ENCODE peak calls at places on chromosomes 7 and 10, in nine cellular contexts. B is A549, U is tibial artery, I is gastrocnemius medialis, S is sigmoid colon, E is heart left ventricle, A is cardiac fibroblast, F is BJ, Z is pancreas. V is an unnamed sample.

GRCh38 chr7:47693161-47693740 is 111.3 kb upstream of the TNS3 start:
- DNase-seq in B (no peak), Z (no peak), I (no peak), A (peak), S (no peak), E (no peak), U (no peak), F (no peak), V (peak)

GRCh38 chr10:132836248-132836831 is 50.4 kb upstream of the NKX6-2 start:
- DNase-seq in A (no peak), S (peak), E (peak), I (peak), B (no peak), F (no peak), Z (peak), U (peak), V (no peak)

GRCh38 chr7:66736892-66737291 is 3.6 kb upstream of the RABGEF1 start:
- DNase-seq in A (no peak), F (no peak), I (no peak), U (no peak), S (no peak), Z (no peak), E (no peak), B (no peak), V (no peak)

GRCh38 chr10:114674321-114674720 is 16.2 kb upstream of the ABLIM1 start:
- DNase-seq in F (no peak), B (no peak), U (no peak), I (no peak), S (no peak), Z (no peak), A (no peak), E (no peak), V (no peak)

GRCh38 chr10:69375307-69376151 is 41.2 kb downstream of the TACR2 start:
- DNase-seq in U (peak), F (no peak), B (no peak), A (peak), I (peak), S (peak), Z (peak), E (peak), V (no peak)

GRCh38 chr10:117007080-117007479 is 2.1 kb upstream of the SHTN1 start:
- DNase-seq in A (peak), I (no peak), S (no peak), B (peak), F (peak), Z (no peak), E (no peak), U (no peak), V (peak)

GRCh38 chr7:92259610-92260247 is 14.0 kb downstream of the ANKIB1 start:
- DNase-seq in I (no peak), A (no peak), E (no peak), B (no peak), U (no peak), S (no peak), Z (no peak), F (no peak), V (no peak)

GRCh38 chr10:32943854-32944661 is 14.0 kb downstream of the ITGB1 start:
- DNase-seq in A (no peak), Z (peak), I (no peak), F (no peak), U (no peak), B (peak), E (peak), S (peak), V (no peak)

GRCh38 chr7:55591282-55591931 is 19.1 kb upstream of the VOPP1 start:
- DNase-seq in Z (no peak), I (no peak), A (no peak), F (no peak), U (no peak), E (no peak), B (no peak), S (no peak), V (no peak)

GRCh38 chr7:107543338-107543993 is 20.3 kb downstream of the COG5 start:
- DNase-seq in A (no peak), U (no peak), Z (no peak), E (no peak), B (no peak), F (no peak), S (peak), I (no peak), V (no peak)

GRCh38 chr10:108544500-108545120 is 1378.7 kb downstream of the XPNPEP1 start:
- DNase-seq in B (peak), I (peak), Z (peak), U (no peak), S (peak), E (peak), F (no peak), A (peak), V (no peak)

DNA sequence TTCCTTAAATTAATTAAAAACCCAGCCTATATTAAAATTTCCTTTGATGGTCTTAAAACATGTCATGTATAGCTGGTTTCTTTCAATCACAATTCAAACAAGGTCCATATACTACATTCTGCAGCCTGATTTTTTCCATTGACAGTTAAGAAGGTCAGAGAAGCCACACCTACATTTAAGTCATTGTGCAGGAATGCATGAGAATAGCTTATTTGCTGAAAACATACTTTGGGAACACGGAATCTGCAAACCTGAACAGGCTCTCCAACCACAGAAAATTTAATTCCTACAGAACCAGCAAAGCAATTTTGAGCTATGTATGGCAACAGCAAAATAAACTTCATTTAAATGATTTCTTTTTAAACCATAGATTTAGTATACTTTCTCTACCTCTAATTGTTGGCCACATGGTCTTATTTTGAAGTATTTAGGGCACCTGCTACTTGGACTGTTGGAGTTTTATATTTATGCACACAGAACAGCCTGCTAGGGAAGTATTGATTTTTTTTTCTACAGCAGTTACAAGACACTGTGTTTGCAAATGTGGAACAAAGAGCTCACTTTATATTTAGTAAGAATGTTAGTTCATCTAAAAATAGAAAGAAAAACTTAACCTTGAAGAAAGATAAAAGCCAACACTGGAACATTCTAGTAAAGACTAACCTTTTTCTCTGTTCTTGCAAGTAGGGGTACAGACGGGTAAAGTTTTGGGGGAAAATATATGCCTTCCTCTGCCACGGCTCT is 240.9 kb upstream of the IMMP2L start:
- DNase-seq in B (no peak), I (no peak), A (peak), E (no peak), U (no peak), S (no peak), Z (no peak), F (no peak), V (no peak)
- TF ChIP-seq CTCF in B (no peak), I (no peak), A (no peak), E (no peak), U (no peak), S (no peak), Z (no peak), F (no peak), V (no peak)

GRCh38 chr7:41689815-41690214 is 13.1 kb downstream of the INHBA start:
- DNase-seq in S (no peak), I (no peak), A (no peak), B (no peak), Z (no peak), F (no peak), E (no peak), U (no peak), V (no peak)

GRCh38 chr7:41688012-41688625 is 14.8 kb downstream of the INHBA start:
- DNase-seq in S (no peak), Z (no peak), B (no peak), U (no peak), E (no peak), A (no peak), F (no peak), I (no peak), V (no peak)

GRCh38 chr7:41691286-41691966 is 11.5 kb downstream of the INHBA start:
- DNase-seq in Z (no peak), B (no peak), I (no peak), F (no peak), U (no peak), E (no peak), S (no peak), A (no peak), V (no peak)

DNA sequence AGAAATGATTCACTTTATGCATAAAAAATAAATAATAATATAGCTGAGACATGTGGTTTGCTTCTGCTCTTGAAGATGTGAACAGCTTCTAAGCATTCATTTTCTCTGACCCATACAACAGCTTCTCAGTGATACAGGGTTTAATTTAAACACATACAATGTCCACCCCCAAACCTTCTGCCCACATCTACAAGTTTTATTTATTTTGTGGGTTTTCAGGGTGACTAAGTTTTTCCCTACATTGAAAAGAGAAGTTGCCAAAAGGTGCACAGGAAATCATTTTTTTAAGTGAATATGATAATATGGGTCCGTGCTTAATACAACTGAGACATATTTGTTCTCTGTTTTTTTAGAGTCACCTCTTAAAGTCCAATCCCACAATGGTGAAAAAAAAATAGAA is 17.2 kb downstream of the INHBA start:
- DNase-seq in S (no peak), I (no peak), A (peak), F (no peak), Z (no peak), B (no peak), E (no peak), U (no peak), V (no peak)
- H3K4me3 ChIP-seq in S (no peak), I (no peak), A (no peak), F (no peak), Z (no peak), B (no peak), E (no peak), U (no peak), V (no peak)

DNA sequence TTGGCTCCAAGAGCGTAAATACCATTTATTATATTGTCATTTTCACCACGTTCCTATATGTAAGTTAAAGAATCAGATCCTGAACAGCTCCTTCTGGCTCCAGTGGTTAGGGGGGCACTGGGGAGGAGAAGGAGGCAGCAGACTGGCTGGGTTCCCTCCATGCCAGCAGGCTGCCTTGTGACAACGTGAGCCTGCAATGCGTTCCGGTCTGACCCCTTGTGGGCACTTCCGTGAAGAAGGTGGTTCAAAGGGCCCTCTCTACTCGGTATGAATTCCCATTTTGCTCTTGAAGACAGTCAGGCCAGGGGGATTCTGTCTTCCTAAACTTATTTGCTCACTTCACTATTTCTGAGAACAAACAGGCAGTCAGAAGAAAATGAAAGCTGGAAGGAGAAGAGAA is 253.4 kb downstream of the BMPER start:
- DNase-seq in A (no peak), S (no peak), E (no peak), U (no peak), Z (peak), F (no peak), I (peak), B (peak), V (no peak)
- TF ChIP-seq CTCF in A (no peak), S (no peak), E (peak), U (no peak), Z (no peak), F (no peak), I (peak), B (no peak), V (no peak)

GRCh38 chr10:74969093-74969492 is 142.4 kb upstream of the SAMD8 start:
- DNase-seq in A (no peak), E (no peak), U (no peak), B (no peak), Z (no peak), S (no peak), F (no peak), I (no peak), V (no peak)
- H3K4me3 ChIP-seq in A (no peak), E (no peak), U (no peak), B (no peak), Z (no peak), S (no peak), F (no peak), I (no peak), V (no peak)

DNA sequence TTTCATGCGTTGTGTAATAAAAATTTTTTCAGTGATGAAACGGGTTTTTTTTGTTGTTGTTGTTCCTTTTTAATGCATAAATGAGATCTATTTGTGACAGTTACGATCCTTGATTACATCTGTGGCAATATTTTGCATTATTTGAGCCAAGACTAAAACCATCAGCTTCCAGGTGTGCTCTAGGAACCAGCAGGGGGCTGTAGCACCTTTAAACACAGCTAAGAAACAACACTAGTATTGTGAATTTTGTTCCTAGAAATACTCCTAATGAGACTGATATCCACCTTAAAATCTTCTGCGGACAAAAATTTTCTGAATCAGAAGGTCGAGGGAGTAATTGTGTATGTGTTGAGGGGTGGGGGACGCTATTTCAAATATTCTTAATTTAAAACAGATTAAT is 52.6 kb downstream of the FGFBP3 start:
- DNase-seq in B (peak), I (no peak), A (peak), S (no peak), E (no peak), U (no peak), F (no peak), Z (no peak), V (no peak)
- TF ChIP-seq CTCF in B (peak), I (no peak), A (peak), S (peak), E (no peak), U (peak), F (peak), Z (no peak), V (peak)

DNA sequence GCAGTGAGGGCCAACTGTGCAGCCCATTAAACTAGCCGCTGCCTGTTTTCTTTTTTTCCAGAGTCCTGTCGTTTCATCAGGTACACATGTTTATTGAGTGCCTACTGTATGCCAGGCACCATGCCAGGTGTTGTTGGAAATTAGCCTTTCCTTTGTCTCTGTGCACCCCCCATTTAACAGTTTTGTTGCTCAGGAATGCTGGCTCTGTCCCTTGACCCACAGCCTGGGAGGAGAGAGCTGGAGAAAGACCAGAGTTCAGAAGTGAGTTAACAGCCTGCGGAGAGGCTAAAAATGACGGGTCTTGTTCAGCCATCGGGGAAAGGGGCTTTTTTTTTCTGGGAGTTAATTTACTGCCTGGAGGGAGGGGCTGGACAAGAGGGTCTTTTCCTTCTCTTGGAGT is 1.3 kb downstream of the LRMDA start:
- DNase-seq in S (no peak), B (no peak), Z (no peak), E (no peak), I (no peak), F (no peak), U (no peak), A (no peak), V (no peak)
- H3K4me3 ChIP-seq in S (no peak), B (no peak), Z (no peak), E (no peak), I (no peak), F (no peak), U (no peak), A (no peak), V (no peak)

GRCh38 chr7:135169141-135169935 is 1.2 kb downstream of the CYREN start:
- DNase-seq in F (no peak), Z (no peak), I (peak), A (peak), B (peak), S (no peak), E (peak), U (peak), V (no peak)
- TF ChIP-seq CTCF in F (peak), Z (no peak), I (peak), A (peak), B (peak), S (no peak), E (peak), U (no peak), V (peak)

GRCh38 chr10:122164028-122164601 is 107.0 kb upstream of the BTBD16 start:
- DNase-seq in S (no peak), U (no peak), F (no peak), Z (no peak), B (no peak), E (no peak), A (no peak), I (no peak), V (no peak)

GRCh38 chr10:122162566-122163181 is 108.4 kb upstream of the BTBD16 start:
- DNase-seq in B (no peak), U (no peak), A (no peak), I (no peak), E (no peak), Z (no peak), F (no peak), S (no peak), V (no peak)

GRCh38 chr10:122164815-122165491 is 106.1 kb upstream of the BTBD16 start:
- DNase-seq in E (no peak), F (no peak), A (no peak), S (no peak), Z (no peak), B (no peak), U (no peak), I (no peak), V (no peak)

GRCh38 chr10:122161795-122162194 is 109.3 kb upstream of the BTBD16 start:
- DNase-seq in F (no peak), S (no peak), Z (no peak), E (no peak), I (peak), A (no peak), B (no peak), U (no peak), V (no peak)

GRCh38 chr10:122163182-122164027 is 107.7 kb upstream of the BTBD16 start:
- DNase-seq in I (no peak), B (no peak), Z (no peak), S (no peak), F (no peak), A (peak), U (no peak), E (no peak), V (no peak)
- H3K4me3 ChIP-seq in I (peak), B (no peak), Z (no peak), S (peak), F (peak), A (peak), U (peak), E (peak), V (peak)

GRCh38 chr7:78221961-78222751 is 423.6 kb downstream of the PHTF2 start:
- DNase-seq in F (peak), B (no peak), U (no peak), E (no peak), I (no peak), A (peak), Z (no peak), S (no peak), V (peak)
- TF ChIP-seq CTCF in F (peak), B (no peak), U (no peak), E (peak), I (no peak), A (no peak), Z (no peak), S (no peak), V (no peak)

V was measured in AG09309.